ENCODE peak calls at places on chromosomes 2 and 18, in seven cellular contexts. One of them, this sample, is unnamed.
A peak's percentile ranks its signal among the peaks of the same experiment; 100 is the strongest.

GRCh38 chr2:133755515-133756311 is 187.4 kb upstream of the NCKAP5 start:
- DNase-seq in SK-MEL-5: peak; percentile 29
- DNase-seq in stimulated activated CD4-positive, alpha-beta T cell treated with anti-CD3 and anti-CD28 coated beads, Interleukin-15, amount 100 ng/mL, for 1 hour: no peak
- DNase-seq in T-cell: no peak
- DNase-seq in neural crest cell: no peak
- DNase-seq in NCI-H1105 treated with DMSO at 0.1 percent for 48 hours: peak; percentile 27
- DNase-seq in left colon: no peak
- DNase-seq in this sample: no peak

GRCh38 chr18:78448106-78448505 is 531.5 kb upstream of the SALL3 start:
- DNase-seq in SK-MEL-5: peak; percentile 20
- DNase-seq in stimulated activated CD4-positive, alpha-beta T cell treated with anti-CD3 and anti-CD28 coated beads, Interleukin-15, amount 100 ng/mL, for 1 hour: no peak
- DNase-seq in T-cell: no peak
- DNase-seq in neural crest cell: no peak
- DNase-seq in NCI-H1105 treated with DMSO at 0.1 percent for 48 hours: peak; percentile 32
- DNase-seq in left colon: no peak
- DNase-seq in this sample: no peak

GRCh38 chr2:205686231-205687017 is 4.1 kb downstream of the NRP2 start:
- DNase-seq in SK-MEL-5: peak; percentile 49
- DNase-seq in stimulated activated CD4-positive, alpha-beta T cell treated with anti-CD3 and anti-CD28 coated beads, Interleukin-15, amount 100 ng/mL, for 1 hour: no peak
- DNase-seq in T-cell: no peak
- DNase-seq in neural crest cell: peak; percentile 47
- DNase-seq in NCI-H1105 treated with DMSO at 0.1 percent for 48 hours: no peak
- DNase-seq in left colon: no peak
- DNase-seq in this sample: no peak

GRCh38 chr2:132593171-132593570 is 76.8 kb downstream of the LYPD1 start:
- DNase-seq in SK-MEL-5: peak; percentile 2
- DNase-seq in stimulated activated CD4-positive, alpha-beta T cell treated with anti-CD3 and anti-CD28 coated beads, Interleukin-15, amount 100 ng/mL, for 1 hour: no peak
- DNase-seq in T-cell: no peak
- DNase-seq in neural crest cell: no peak
- DNase-seq in NCI-H1105 treated with DMSO at 0.1 percent for 48 hours: no peak
- DNase-seq in left colon: no peak
- DNase-seq in this sample: no peak

GRCh38 chr2:40653829-40654228 is 201.9 kb upstream of the SLC8A1 start:
- DNase-seq in SK-MEL-5: no peak
- DNase-seq in stimulated activated CD4-positive, alpha-beta T cell treated with anti-CD3 and anti-CD28 coated beads, Interleukin-15, amount 100 ng/mL, for 1 hour: no peak
- DNase-seq in T-cell: no peak
- DNase-seq in neural crest cell: no peak
- DNase-seq in NCI-H1105 treated with DMSO at 0.1 percent for 48 hours: no peak
- DNase-seq in left colon: no peak
- DNase-seq in this sample: no peak

GRCh38 chr2:1745171-1746023 is 1.1 kb upstream of the PXDN start:
- DNase-seq in SK-MEL-5: no peak
- DNase-seq in stimulated activated CD4-positive, alpha-beta T cell treated with anti-CD3 and anti-CD28 coated beads, Interleukin-15, amount 100 ng/mL, for 1 hour: no peak
- DNase-seq in T-cell: no peak
- DNase-seq in neural crest cell: no peak
- DNase-seq in NCI-H1105 treated with DMSO at 0.1 percent for 48 hours: no peak
- DNase-seq in left colon: no peak
- DNase-seq in this sample: no peak

GRCh38 chr2:211085056-211085680 is 528.8 kb downstream of the CPS1 start:
- DNase-seq in SK-MEL-5: peak; percentile 55
- DNase-seq in stimulated activated CD4-positive, alpha-beta T cell treated with anti-CD3 and anti-CD28 coated beads, Interleukin-15, amount 100 ng/mL, for 1 hour: no peak
- DNase-seq in T-cell: no peak
- DNase-seq in neural crest cell: no peak
- DNase-seq in NCI-H1105 treated with DMSO at 0.1 percent for 48 hours: peak; percentile 19
- DNase-seq in left colon: no peak
- DNase-seq in this sample: peak; percentile 21

GRCh38 chr18:48622911-48623431 is 84.1 kb downstream of the CTIF start:
- DNase-seq in SK-MEL-5: no peak
- DNase-seq in stimulated activated CD4-positive, alpha-beta T cell treated with anti-CD3 and anti-CD28 coated beads, Interleukin-15, amount 100 ng/mL, for 1 hour: no peak
- DNase-seq in T-cell: no peak
- DNase-seq in neural crest cell: no peak
- DNase-seq in NCI-H1105 treated with DMSO at 0.1 percent for 48 hours: no peak
- DNase-seq in left colon: no peak
- DNase-seq in this sample: no peak

GRCh38 chr2:235238537-235238936 is 255.3 kb upstream of the AGAP1 start:
- DNase-seq in SK-MEL-5: no peak
- DNase-seq in stimulated activated CD4-positive, alpha-beta T cell treated with anti-CD3 and anti-CD28 coated beads, Interleukin-15, amount 100 ng/mL, for 1 hour: no peak
- DNase-seq in T-cell: no peak
- DNase-seq in neural crest cell: no peak
- DNase-seq in NCI-H1105 treated with DMSO at 0.1 percent for 48 hours: peak; percentile 71
- DNase-seq in left colon: peak; percentile 59
- DNase-seq in this sample: no peak

GRCh38 chr2:229852565-229852964 is 69.2 kb downstream of the TRIP12 start:
- DNase-seq in SK-MEL-5: no peak
- DNase-seq in stimulated activated CD4-positive, alpha-beta T cell treated with anti-CD3 and anti-CD28 coated beads, Interleukin-15, amount 100 ng/mL, for 1 hour: no peak
- DNase-seq in T-cell: peak; percentile 56
- DNase-seq in neural crest cell: no peak
- DNase-seq in NCI-H1105 treated with DMSO at 0.1 percent for 48 hours: no peak
- DNase-seq in left colon: peak; percentile 22
- DNase-seq in this sample: peak; percentile 47

GRCh38 chr2:85811173-85811849 is 57.5 kb downstream of the ATOH8 start:
- DNase-seq in SK-MEL-5: no peak
- DNase-seq in stimulated activated CD4-positive, alpha-beta T cell treated with anti-CD3 and anti-CD28 coated beads, Interleukin-15, amount 100 ng/mL, for 1 hour: no peak
- DNase-seq in T-cell: no peak
- DNase-seq in neural crest cell: no peak
- DNase-seq in NCI-H1105 treated with DMSO at 0.1 percent for 48 hours: no peak
- DNase-seq in left colon: peak; percentile 61
- DNase-seq in this sample: no peak

This sample was measured in GM20000.